ENCODE peak calls at places on chromosome 1, in five cellular contexts. H is trophoblast cell, I is H9, S is neuronal stem cell, Z is H1. W is an unnamed sample.

GRCh38 chr1:225428879-225429455 is 1.1 kb upstream of the LBR start:
- DNase-seq in Z (no peak), S (no peak), H (no peak), I (no peak), W (no peak)

GRCh38 chr1:83508485-83509151 is 490.3 kb downstream of the TTLL7 start:
- DNase-seq in H (peak), Z (no peak), I (no peak), S (no peak), W (peak)

GRCh38 chr1:19338323-19338762 is 26.2 kb downstream of the SLC66A1 start:
- DNase-seq in S (peak), Z (peak), H (peak), I (peak), W (no peak)

GRCh38 chr1:207049974-207050391 is 1.0 kb downstream of the YOD1 start:
- DNase-seq in I (no peak), S (peak), H (peak), Z (no peak), W (peak)

GRCh38 chr1:214632091-214632490 is 29.1 kb downstream of the CENPF start:
- DNase-seq in Z (no peak), I (no peak), H (no peak), S (no peak), W (no peak)

GRCh38 chr1:111989531-111990025 is at the start of gene KCND3:
- DNase-seq in H (no peak), Z (peak), I (no peak), S (peak), W (peak)

GRCh38 chr1:192559115-192560006 is 16.2 kb upstream of the RGS1 start:
- DNase-seq in Z (no peak), I (no peak), H (no peak), S (no peak), W (peak)

GRCh38 chr1:50967416-50968020 is 2.5 kb upstream of the CDKN2C start:
- DNase-seq in Z (no peak), S (no peak), I (no peak), H (no peak), W (peak)

GRCh38 chr1:18886003-18886335 is 16.4 kb downstream of the ALDH4A1 start:
- DNase-seq in Z (no peak), H (no peak), I (no peak), S (no peak), W (peak)

GRCh38 chr1:178564086-178564782 is 51.3 kb downstream of the TEX35 start:
- DNase-seq in H (no peak), Z (no peak), I (no peak), S (no peak), W (no peak)

DNA sequence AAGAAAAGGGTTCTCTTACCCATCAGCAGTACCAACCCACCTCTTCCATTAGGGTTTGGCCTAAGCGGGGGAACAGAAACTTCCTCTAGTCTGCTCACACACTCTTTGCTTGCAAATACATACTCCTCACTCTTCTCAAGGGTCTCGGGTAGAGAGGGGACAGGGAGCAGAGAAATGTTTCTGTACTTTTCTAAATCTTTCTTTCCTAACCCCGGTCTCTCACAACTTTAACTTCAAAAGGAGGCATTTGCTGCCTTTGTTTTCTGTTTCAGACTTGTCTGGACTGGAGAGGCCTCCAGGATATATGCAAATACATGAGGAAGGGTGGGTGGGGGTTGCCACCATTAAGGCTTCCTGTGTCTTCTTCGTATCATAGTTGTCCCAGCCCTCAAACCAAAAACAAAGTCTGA is 10.5 kb upstream of the LAX1 start:
- DNase-seq in S (no peak), H (no peak), Z (no peak), I (no peak), W (no peak)
- H2BK12ac ChIP-seq in S (no peak), H (peak), Z (peak), I (no peak), W (no peak)

GRCh38 chr1:10821388-10821787 is 24.9 kb upstream of the CASZ1 start:
- DNase-seq in I (no peak), S (no peak), Z (no peak), H (no peak), W (no peak)

GRCh38 chr1:10825592-10825991 is 29.1 kb upstream of the CASZ1 start:
- DNase-seq in I (no peak), S (no peak), Z (no peak), H (no peak), W (no peak)

GRCh38 chr1:10827377-10828333 is 31.2 kb upstream of the CASZ1 start:
- DNase-seq in I (no peak), H (no peak), Z (no peak), S (no peak), W (no peak)

GRCh38 chr1:10823000-10823401 is 26.6 kb upstream of the CASZ1 start:
- DNase-seq in I (no peak), Z (no peak), S (no peak), H (no peak), W (no peak)

GRCh38 chr1:10824821-10825540 is 28.5 kb upstream of the CASZ1 start:
- DNase-seq in H (no peak), S (no peak), Z (no peak), I (peak), W (peak)
- H2AFZ ChIP-seq in H (peak), S (no peak), Z (no peak), I (no peak), W (no peak)

GRCh38 chr1:157291083-157291482 is 152.9 kb upstream of the ETV3 start:
- DNase-seq in H (no peak), I (no peak), S (no peak), Z (no peak), W (no peak)
- H3K23ac ChIP-seq in H (no peak), I (no peak), S (no peak), Z (no peak), W (no peak)

GRCh38 chr1:24575905-24576587 is 20.2 kb downstream of the NCMAP start:
- DNase-seq in S (no peak), H (no peak), Z (no peak), I (no peak), W (no peak)
- H2BK12ac ChIP-seq in S (peak), H (no peak), Z (no peak), I (no peak), W (no peak)

DNA sequence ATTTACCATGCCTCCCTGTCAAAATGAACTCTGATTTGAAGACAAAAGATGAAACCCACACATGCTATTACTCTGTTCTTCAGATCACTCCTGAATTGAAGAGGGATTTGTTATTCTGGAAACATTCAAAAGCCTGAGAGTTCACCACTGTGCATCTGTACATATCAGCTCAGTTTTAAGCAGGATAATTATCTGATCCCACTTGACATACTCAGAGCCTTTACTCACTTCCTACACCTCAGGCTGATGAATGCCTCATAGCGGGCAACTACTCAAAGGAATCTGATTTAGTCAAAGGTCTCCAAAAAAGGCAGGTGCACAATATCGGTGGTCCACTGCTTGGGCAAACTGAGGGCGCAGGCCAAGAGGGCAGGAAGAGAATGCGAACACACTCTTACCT is 47.5 kb upstream of the LPAR3 start:
- DNase-seq in S (no peak), Z (no peak), H (no peak), I (no peak), W (no peak)
- H2AFZ ChIP-seq in S (no peak), Z (no peak), H (no peak), I (no peak), W (no peak)

GRCh38 chr1:23421343-23421742 is 3.2 kb downstream of the TCEA3 start:
- DNase-seq in S (no peak), Z (no peak), H (no peak), I (no peak), W (peak)
- H3K23ac ChIP-seq in S (no peak), Z (no peak), H (no peak), I (no peak), W (no peak)

GRCh38 chr1:204706838-204707509 is 21.4 kb upstream of the LRRN2 start:
- DNase-seq in I (peak), H (no peak), Z (peak), S (peak), W (no peak)
- H2BK12ac ChIP-seq in I (no peak), H (no peak), Z (no peak), S (peak), W (no peak)

DNA sequence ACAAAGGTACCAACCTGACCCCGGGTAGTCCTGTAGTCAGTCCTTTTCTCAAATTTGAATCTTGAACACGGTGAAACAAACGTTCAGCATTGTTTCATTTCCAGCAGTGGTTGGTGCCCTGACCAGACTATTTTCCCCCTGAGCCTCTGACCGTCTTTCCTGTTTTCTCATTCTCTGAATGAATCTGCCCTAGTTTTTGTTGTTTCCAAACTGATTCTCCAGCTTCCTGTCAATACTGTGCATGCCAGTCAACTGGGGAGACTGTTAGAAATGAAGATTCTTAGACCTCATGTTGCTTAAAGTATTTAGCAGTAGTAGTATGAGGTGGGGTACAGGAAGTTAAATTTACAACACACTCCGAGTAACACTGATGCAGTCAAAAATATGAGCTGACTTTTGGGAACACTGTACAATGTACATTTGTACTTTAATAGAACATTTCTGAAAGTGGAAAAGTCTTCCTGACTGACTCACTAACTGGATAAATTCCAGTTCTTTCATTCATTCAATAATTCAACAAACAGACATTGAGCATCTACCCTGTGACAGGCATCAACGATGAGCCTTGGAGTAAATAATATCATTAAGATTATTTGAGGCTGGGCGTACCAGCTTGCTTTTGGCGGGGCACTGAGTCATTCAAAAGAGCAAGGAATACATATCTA is 26.0 kb upstream of the ZRANB2 start:
- DNase-seq in I (no peak), Z (no peak), H (no peak), S (no peak), W (no peak)
- H2AFZ ChIP-seq in I (no peak), Z (no peak), H (no peak), S (peak), W (no peak)

DNA sequence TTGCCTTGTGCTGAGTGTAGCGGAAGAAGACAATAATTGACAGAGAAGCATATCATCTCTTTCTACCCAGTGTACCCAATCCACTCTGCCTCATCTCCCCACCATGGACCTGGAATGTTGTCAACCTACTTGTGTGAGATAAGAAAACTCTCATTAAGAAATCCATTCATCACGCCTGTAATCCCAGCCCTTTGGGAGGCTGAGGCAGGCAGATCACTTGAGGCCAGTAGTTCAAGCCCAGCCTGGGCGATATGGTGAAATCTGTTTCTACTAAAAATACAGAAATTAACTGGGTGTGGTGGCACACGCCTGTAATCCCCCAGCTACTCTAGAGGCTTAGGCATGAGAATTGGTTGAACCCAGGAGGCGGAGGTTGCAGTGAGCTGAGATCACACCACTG is 209.6 kb downstream of the PBX1 start:
- DNase-seq in I (no peak), Z (no peak), H (no peak), S (no peak), W (no peak)
- H3K23ac ChIP-seq in I (no peak), Z (no peak), H (no peak), S (no peak), W (no peak)